ENCODE peak calls at places on chromosomes 1 and 21, in eight cellular contexts. C, P, X, N, M, Y, T and F are unnamed samples.

GRCh38 chr1:158246650-158247049 is 7.6 kb upstream of the CD1A start:
- DNase-seq in C (no peak), X (no peak), T (no peak), P (no peak), M (no peak), Y (no peak), N (no peak), F (no peak)

GRCh38 chr1:241336335-241336734 is 20.7 kb downstream of the RGS7 start:
- DNase-seq in Y (no peak), N (no peak), T (no peak), P (no peak), C (peak), M (no peak), X (no peak), F (no peak)

GRCh38 chr1:211813590-211813989 is 17.0 kb downstream of the LPGAT1 start:
- DNase-seq in N (no peak), C (peak), T (peak), Y (no peak), P (no peak), X (peak), M (peak), F (no peak)

GRCh38 chr1:207027221-207027777 is 5.3 kb downstream of the C1orf116 start:
- DNase-seq in M (no peak), P (no peak), Y (no peak), T (peak), C (peak), N (no peak), X (no peak), F (no peak)

GRCh38 chr1:169563650-169564049 is 22.6 kb downstream of the F5 start:
- DNase-seq in T (no peak), Y (no peak), P (no peak), X (no peak), M (no peak), C (no peak), N (no peak), F (no peak)

GRCh38 chr1:112722601-112723510 is 7.7 kb upstream of the PPM1J start:
- DNase-seq in T (no peak), Y (peak), P (no peak), N (no peak), M (peak), C (peak), X (no peak), F (no peak)

GRCh38 chr1:238558156-238558555 is 667.4 kb upstream of the ZP4 start:
- DNase-seq in P (no peak), Y (no peak), M (peak), N (no peak), X (no peak), C (peak), T (peak), F (no peak)

GRCh38 chr1:153488731-153489130 is 28.3 kb upstream of the S100A7 start:
- DNase-seq in P (no peak), Y (no peak), N (no peak), C (peak), X (no peak), T (peak), M (no peak), F (no peak)

GRCh38 chr1:19435851-19436465 is 49.4 kb downstream of the CAPZB start:
- DNase-seq in Y (no peak), M (peak), N (no peak), P (no peak), X (no peak), C (peak), T (no peak), F (no peak)

GRCh38 chr1:72435025-72435424 is 152.7 kb upstream of the NEGR1 start:
- DNase-seq in N (no peak), T (peak), X (no peak), C (peak), P (no peak), Y (no peak), M (peak), F (no peak)

GRCh38 chr1:199474738-199475137 is 552.8 kb upstream of the NR5A2 start:
- DNase-seq in M (no peak), C (no peak), X (no peak), Y (no peak), N (no peak), T (no peak), P (no peak), F (no peak)

GRCh38 chr1:184112176-184112948 is 60.8 kb downstream of the TSEN15 start:
- DNase-seq in C (no peak), N (no peak), P (no peak), X (no peak), M (no peak), Y (no peak), T (peak), F (no peak)

GRCh38 chr1:68819190-68819829 is 322.4 kb upstream of the DEPDC1 start:
- DNase-seq in Y (no peak), P (no peak), T (peak), X (no peak), M (peak), C (peak), N (no peak), F (no peak)

GRCh38 chr1:154944422-154945159 is 8.1 kb upstream of the PMVK start:
- DNase-seq in M (no peak), Y (no peak), C (no peak), T (no peak), X (no peak), N (no peak), P (no peak), F (no peak)

GRCh38 chr1:87684194-87684593 is 355.5 kb downstream of the LMO4 start:
- DNase-seq in T (no peak), X (no peak), M (peak), C (peak), P (no peak), Y (no peak), N (no peak), F (no peak)

GRCh38 chr1:171397851-171398469 is 84.0 kb downstream of the FMO4 start:
- DNase-seq in X (no peak), C (no peak), Y (no peak), M (no peak), P (no peak), T (no peak), N (no peak), F (no peak)

GRCh38 chr1:229998980-229999379 is 68.1 kb upstream of the GALNT2 start:
- DNase-seq in Y (no peak), N (no peak), M (no peak), P (no peak), C (peak), X (no peak), T (no peak), F (no peak)

GRCh38 chr1:172500207-172500606 is 32.7 kb upstream of the SUCO start:
- DNase-seq in C (no peak), Y (no peak), N (no peak), T (peak), M (no peak), X (no peak), P (no peak), F (no peak)

GRCh38 chr1:38944547-38944946 is 2.9 kb upstream of the RHBDL2 start:
- DNase-seq in N (no peak), Y (no peak), T (no peak), C (no peak), X (no peak), P (no peak), M (no peak), F (no peak)

GRCh38 chr1:54845772-54846171 is 41.2 kb downstream of the DHCR24 start:
- DNase-seq in M (no peak), X (no peak), N (peak), T (no peak), Y (no peak), P (no peak), C (no peak), F (peak)

GRCh38 chr1:61400997-61401396 is 318.6 kb downstream of the NFIA start:
- DNase-seq in P (no peak), Y (no peak), M (no peak), T (no peak), X (no peak), C (no peak), N (no peak), F (no peak)

GRCh38 chr21:28776251-28776650 is 216.4 kb downstream of the LTN1 start:
- DNase-seq in T (peak), P (no peak), Y (no peak), N (no peak), X (no peak), M (peak), C (peak), F (no peak)

DNA sequence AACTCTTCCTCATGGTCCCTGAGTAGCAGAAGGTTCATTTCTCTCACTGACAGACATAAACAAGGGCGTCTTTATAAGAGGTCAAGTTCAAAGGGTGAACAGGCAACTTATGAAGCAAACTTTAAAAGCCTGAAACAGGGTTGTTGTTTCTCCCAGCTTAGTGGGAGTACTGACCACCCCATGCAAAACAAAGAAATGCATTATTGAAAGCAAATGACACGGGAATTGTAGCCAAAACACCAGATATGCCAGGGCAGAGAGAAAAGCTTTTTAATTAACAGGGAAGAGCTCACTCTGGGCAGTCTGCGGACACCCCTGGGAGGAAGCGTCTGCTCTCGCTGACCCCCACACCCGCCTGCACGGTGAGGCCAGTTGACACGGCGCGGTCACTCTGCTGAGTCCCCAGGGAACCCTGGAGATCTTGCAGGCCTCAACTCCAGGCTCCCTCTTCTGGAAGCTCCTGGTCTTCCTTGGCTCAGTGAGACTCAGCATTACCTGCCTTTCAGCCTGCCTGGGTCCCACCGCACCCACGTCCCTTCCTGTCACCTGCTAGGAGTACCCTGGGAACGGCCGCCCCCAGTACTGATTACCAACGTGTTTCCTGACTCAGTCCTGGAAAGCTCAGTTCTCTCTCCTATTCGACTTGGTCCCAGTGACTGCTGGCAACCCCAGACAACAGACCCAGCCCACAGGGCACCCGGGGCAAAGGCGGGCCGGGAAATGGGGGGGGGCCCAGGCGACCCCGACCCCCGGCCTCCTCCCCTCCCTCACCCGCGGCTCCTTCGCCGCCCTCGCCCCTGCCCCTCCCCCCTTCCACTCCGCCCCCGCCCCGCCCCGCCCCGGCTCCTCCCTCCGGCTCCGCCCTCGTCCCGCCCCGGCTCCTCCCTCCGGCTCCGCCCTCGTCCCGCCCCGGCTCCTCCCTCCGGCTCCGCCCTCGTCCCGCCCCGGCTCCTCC is 972 bp downstream of the CFAP410 start:
- DNase-seq in Y (no peak), T (peak), C (peak), N (no peak), X (peak), P (peak), M (peak), F (peak)
- TF ChIP-seq CTCF in Y (no peak), T (peak), C (peak), N (peak), X (no peak), P (peak), M (peak), F (peak)

GRCh38 chr1:52055854-52056109 is 313 bp upstream of the BTF3L4 start:
- DNase-seq in P (no peak), M (no peak), C (no peak), X (no peak), N (no peak), T (no peak), Y (no peak), F (no peak)

GRCh38 chr1:52056937-52057231 is 789 bp downstream of the BTF3L4 start:
- DNase-seq in M (peak), C (no peak), P (no peak), Y (no peak), T (no peak), X (no peak), N (no peak), F (no peak)

GRCh38 chr1:52057245-52057644 is 1.1 kb downstream of the BTF3L4 start:
- DNase-seq in X (no peak), N (no peak), P (no peak), C (no peak), Y (no peak), T (no peak), M (peak), F (no peak)

GRCh38 chr1:52055066-52055853 is at the start of gene TXNDC12:
- DNase-seq in P (peak), Y (peak), N (peak), X (peak), T (peak), C (peak), M (peak), F (no peak)

GRCh38 chr1:52056110-52056936 is at the start of gene BTF3L4:
- DNase-seq in N (peak), P (peak), Y (peak), M (peak), T (peak), C (peak), X (peak), F (peak)
- TF ChIP-seq CTCF in N (no peak), P (no peak), Y (no peak), M (no peak), T (no peak), C (no peak), X (no peak), F (no peak)

GRCh38 chr1:194809665-194810064 is 1623.3 kb upstream of the B3GALT2 start:
- DNase-seq in T (no peak), C (no peak), M (no peak), Y (no peak), P (no peak), N (no peak), X (no peak), F (no peak)
- TF ChIP-seq CTCF in T (no peak), C (no peak), M (no peak), Y (no peak), P (peak), N (no peak), X (no peak), F (no peak)

GRCh38 chr1:165699577-165699976 is 1.2 kb upstream of the ALDH9A1 start:
- DNase-seq in C (no peak), X (no peak), P (no peak), M (no peak), T (no peak), N (no peak), Y (no peak), F (no peak)

GRCh38 chr1:165695011-165695410 is 3.4 kb downstream of the ALDH9A1 start:
- DNase-seq in P (no peak), T (no peak), X (no peak), M (no peak), N (no peak), C (no peak), Y (no peak), F (no peak)

GRCh38 chr1:165697491-165697880 is 876 bp downstream of the ALDH9A1 start:
- DNase-seq in M (no peak), Y (no peak), X (no peak), T (peak), C (peak), P (no peak), N (no peak), F (no peak)

GRCh38 chr1:165696625-165697100 is 1.7 kb downstream of the ALDH9A1 start:
- DNase-seq in P (no peak), Y (no peak), T (peak), X (peak), C (peak), N (no peak), M (peak), F (no peak)

GRCh38 chr1:165697881-165698842 is at the start of gene ALDH9A1:
- DNase-seq in Y (peak), X (peak), M (peak), T (peak), P (peak), N (peak), C (peak), F (peak)
- TF ChIP-seq CTCF in Y (no peak), X (no peak), M (peak), T (peak), P (peak), N (peak), C (peak), F (peak)

GRCh38 chr1:1550591-1551432 is 10.4 kb upstream of the TMEM240 start:
- DNase-seq in P (no peak), M (peak), T (no peak), N (no peak), Y (no peak), X (no peak), C (no peak), F (no peak)
- TF ChIP-seq CTCF in P (no peak), M (peak), T (peak), N (peak), Y (peak), X (no peak), C (peak), F (peak)

GRCh38 chr1:202880062-202880461 is 8.9 kb downstream of the RABIF start:
- DNase-seq in T (no peak), C (no peak), Y (no peak), M (no peak), N (no peak), P (no peak), X (no peak), F (no peak)

GRCh38 chr1:202879128-202879527 is 9.8 kb downstream of the RABIF start:
- DNase-seq in X (no peak), M (no peak), P (no peak), T (no peak), Y (no peak), C (no peak), N (no peak), F (no peak)

DNA sequence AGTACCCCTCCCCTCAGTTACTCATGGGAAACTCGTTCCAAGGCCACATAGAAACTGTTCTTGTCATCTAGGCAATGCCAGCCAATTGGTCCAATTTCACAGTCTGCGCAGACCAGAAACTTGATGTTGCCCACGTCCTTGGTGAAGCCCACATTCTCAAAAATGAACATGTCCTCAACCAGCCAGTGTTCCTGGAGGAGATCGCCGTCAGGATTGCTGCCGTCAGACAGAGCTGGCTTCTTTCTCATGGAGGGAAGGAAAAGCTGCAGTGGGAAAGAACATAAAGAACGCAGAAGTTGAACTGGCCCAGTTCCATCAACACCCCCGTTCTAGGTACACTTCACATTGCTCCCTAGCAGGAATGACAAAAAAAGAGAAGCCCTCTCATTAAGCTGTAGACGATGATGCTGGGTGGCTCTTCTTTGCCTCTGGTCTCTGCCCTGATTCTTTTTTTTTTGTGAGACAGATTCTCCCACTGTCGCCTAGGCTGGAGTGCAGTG is 7.9 kb downstream of the RABIF start:
- DNase-seq in M (no peak), P (no peak), T (no peak), X (no peak), N (no peak), C (no peak), Y (no peak), F (no peak)
- TF ChIP-seq CTCF in M (no peak), P (no peak), T (no peak), X (no peak), N (no peak), C (no peak), Y (no peak), F (no peak)

DNA sequence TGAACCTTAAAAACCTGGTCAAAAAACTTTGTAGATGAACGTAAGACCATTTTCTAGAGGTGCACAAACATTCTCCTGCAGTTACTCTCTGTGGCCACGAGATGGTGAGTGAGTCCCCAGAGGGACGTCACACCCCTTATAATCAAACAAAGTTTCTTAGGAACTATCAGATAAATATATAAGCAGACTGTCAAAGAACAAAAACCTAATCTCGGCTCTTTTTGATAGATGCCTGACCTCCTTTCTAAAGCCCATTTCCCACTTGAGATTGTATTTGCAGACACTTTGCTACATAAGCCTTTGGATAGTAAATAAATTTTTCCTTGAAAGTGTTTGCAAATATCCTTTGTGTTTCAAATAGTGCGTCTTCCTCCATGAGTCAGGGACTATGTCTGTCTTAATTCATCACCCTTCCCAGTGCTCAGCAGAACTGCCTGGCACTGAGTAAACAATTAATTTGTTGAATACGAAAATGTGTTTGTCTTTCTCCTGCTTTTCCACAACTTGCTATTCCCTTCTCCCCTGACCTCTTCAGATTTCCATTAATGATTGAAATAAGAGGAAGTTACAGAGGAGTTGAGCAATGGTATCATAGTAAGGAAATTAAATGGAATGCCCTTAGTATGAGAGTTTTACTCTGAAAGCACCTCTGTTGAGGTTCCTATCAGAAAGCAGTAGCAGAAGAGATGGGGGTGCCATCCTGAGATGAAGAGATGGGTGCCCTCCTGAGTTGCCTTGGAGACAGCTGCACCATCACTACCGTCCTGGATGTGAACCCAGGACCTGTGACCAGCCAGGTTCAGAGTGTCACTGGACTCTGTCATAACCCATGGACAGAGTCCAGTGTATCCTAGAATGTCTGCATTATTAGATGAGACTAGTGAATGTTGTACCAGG is 57.8 kb upstream of the RAVER2 start:
- DNase-seq in T (peak), N (no peak), X (peak), C (peak), P (peak), M (peak), Y (no peak), F (no peak)
- TF ChIP-seq CTCF in T (peak), N (peak), X (peak), C (peak), P (peak), M (peak), Y (peak), F (peak)

GRCh38 chr1:110285316-110285715 is 53.9 kb upstream of the RBM15 start:
- DNase-seq in P (no peak), T (no peak), Y (no peak), N (no peak), C (no peak), M (no peak), X (no peak), F (no peak)
- TF ChIP-seq CTCF in P (no peak), T (no peak), Y (no peak), N (no peak), C (no peak), M (no peak), X (no peak), F (no peak)

DNA sequence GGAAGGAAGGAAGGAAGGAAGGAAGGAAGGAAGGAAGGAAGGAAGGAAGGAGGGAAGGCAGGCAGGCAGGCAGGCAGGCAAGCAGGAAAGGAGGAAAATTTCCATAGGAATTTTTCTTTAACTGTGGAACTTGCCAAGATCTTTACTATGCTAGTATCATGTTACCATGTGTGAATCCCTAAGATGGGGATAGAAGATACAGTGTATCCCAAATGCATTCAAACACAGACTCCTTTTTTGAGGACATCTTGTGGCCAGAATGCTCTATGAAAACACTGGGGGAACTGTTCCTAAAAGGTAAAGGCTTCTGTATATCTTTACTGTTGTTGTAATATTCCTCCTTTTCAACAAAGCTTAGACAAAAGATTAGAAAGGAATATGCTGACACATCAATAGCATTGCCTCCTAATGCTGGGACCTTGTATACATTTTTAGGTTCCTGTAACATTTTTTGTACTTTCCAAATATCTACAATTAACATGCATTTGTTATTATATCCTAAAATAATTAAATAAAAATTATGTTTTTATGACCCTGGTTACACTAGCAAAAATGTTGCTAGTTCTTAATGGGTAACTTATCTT is 20.6 kb downstream of the CCDC190 start:
- DNase-seq in N (no peak), T (no peak), C (no peak), M (peak), Y (no peak), P (no peak), X (no peak), F (no peak)
- TF ChIP-seq CTCF in N (no peak), T (no peak), C (no peak), M (peak), Y (no peak), P (no peak), X (no peak), F (peak)